ENCODE peak calls at places on chromosomes 11 and 22, in ten cellular contexts. One of them, this sample, is unnamed.

GRCh38 chr22:40202225-40202944 is 24.7 kb downstream of the TNRC6B start:
- DNase-seq in ovary: no peak
- DNase-seq in sigmoid colon: no peak
- DNase-seq in PC-9: no peak
- DNase-seq in AG09309: no peak
- DNase-seq in Peyer's patch: no peak
- DNase-seq in spleen: no peak
- DNase-seq in WTC11: no peak
- DNase-seq in heart right ventricle: no peak
- DNase-seq in left ventricle myocardium inferior: no peak
- DNase-seq in this sample: no peak

GRCh38 chr11:7449841-7450214 is 35.5 kb upstream of the OLFML1 start:
- DNase-seq in ovary: no peak
- DNase-seq in heart right ventricle: no peak
- DNase-seq in left ventricle myocardium inferior: no peak
- DNase-seq in Peyer's patch: no peak
- DNase-seq in WTC11: no peak
- DNase-seq in AG09309: no peak
- DNase-seq in PC-9: no peak
- DNase-seq in spleen: no peak
- DNase-seq in sigmoid colon: no peak
- DNase-seq in this sample: no peak

GRCh38 chr22:37206118-37206840 is 6.0 kb downstream of the SSTR3 start:
- DNase-seq in heart right ventricle: no peak
- DNase-seq in Peyer's patch: peak
- DNase-seq in spleen: peak
- DNase-seq in PC-9: no peak
- DNase-seq in sigmoid colon: peak
- DNase-seq in ovary: no peak
- DNase-seq in left ventricle myocardium inferior: no peak
- DNase-seq in AG09309: no peak
- DNase-seq in WTC11: no peak
- DNase-seq in this sample: peak

GRCh38 chr22:23781533-23781932 is 5.2 kb upstream of the SMARCB1 start:
- DNase-seq in PC-9: peak
- DNase-seq in spleen: no peak
- DNase-seq in ovary: no peak
- DNase-seq in heart right ventricle: no peak
- DNase-seq in Peyer's patch: no peak
- DNase-seq in WTC11: no peak
- DNase-seq in left ventricle myocardium inferior: no peak
- DNase-seq in AG09309: no peak
- DNase-seq in sigmoid colon: no peak
- DNase-seq in this sample: no peak

GRCh38 chr22:44407404-44408226 is 90.4 kb downstream of the RTL6 start:
- DNase-seq in PC-9: no peak
- DNase-seq in ovary: no peak
- DNase-seq in left ventricle myocardium inferior: peak
- DNase-seq in spleen: peak
- DNase-seq in WTC11: no peak
- DNase-seq in AG09309: no peak
- DNase-seq in heart right ventricle: no peak
- DNase-seq in Peyer's patch: peak
- DNase-seq in sigmoid colon: peak
- DNase-seq in this sample: peak

GRCh38 chr11:8217926-8218325 is 45.8 kb downstream of the LMO1 start:
- DNase-seq in spleen: no peak
- DNase-seq in AG09309: no peak
- DNase-seq in PC-9: no peak
- DNase-seq in Peyer's patch: no peak
- DNase-seq in ovary: no peak
- DNase-seq in WTC11: no peak
- DNase-seq in left ventricle myocardium inferior: no peak
- DNase-seq in heart right ventricle: no peak
- DNase-seq in sigmoid colon: no peak
- DNase-seq in this sample: peak

GRCh38 chr22:41469218-41469851 is 418 bp downstream of the ACO2 start:
- DNase-seq in left ventricle myocardium inferior: peak
- DNase-seq in WTC11: peak
- DNase-seq in PC-9: no peak
- DNase-seq in AG09309: no peak
- DNase-seq in sigmoid colon: peak
- DNase-seq in Peyer's patch: no peak
- DNase-seq in heart right ventricle: peak
- DNase-seq in ovary: no peak
- DNase-seq in spleen: no peak
- DNase-seq in this sample: no peak

GRCh38 chr11:8934735-8935478 is 2.2 kb upstream of the C11orf16 start:
- DNase-seq in left ventricle myocardium inferior: no peak
- DNase-seq in spleen: no peak
- DNase-seq in Peyer's patch: no peak
- DNase-seq in sigmoid colon: no peak
- DNase-seq in ovary: no peak
- DNase-seq in WTC11: no peak
- DNase-seq in AG09309: peak
- DNase-seq in heart right ventricle: no peak
- DNase-seq in PC-9: peak
- DNase-seq in this sample: no peak

GRCh38 chr11:61861634-61862033 is 29.7 kb downstream of the FADS3 start:
- DNase-seq in PC-9: no peak
- DNase-seq in sigmoid colon: no peak
- DNase-seq in ovary: no peak
- DNase-seq in AG09309: no peak
- DNase-seq in Peyer's patch: no peak
- DNase-seq in WTC11: no peak
- DNase-seq in heart right ventricle: peak
- DNase-seq in left ventricle myocardium inferior: peak
- DNase-seq in spleen: no peak
- DNase-seq in this sample: no peak

GRCh38 chr22:22343603-22344276 is 99.2 kb downstream of the VPREB1 start:
- DNase-seq in spleen: no peak
- DNase-seq in left ventricle myocardium inferior: no peak
- DNase-seq in Peyer's patch: no peak
- DNase-seq in AG09309: no peak
- DNase-seq in WTC11: no peak
- DNase-seq in sigmoid colon: no peak
- DNase-seq in heart right ventricle: no peak
- DNase-seq in PC-9: no peak
- DNase-seq in ovary: no peak
- DNase-seq in this sample: no peak

GRCh38 chr11:41307371-41308080 is 151.9 kb downstream of the LRRC4C start:
- DNase-seq in AG09309: no peak
- DNase-seq in spleen: no peak
- DNase-seq in PC-9: no peak
- DNase-seq in ovary: no peak
- DNase-seq in Peyer's patch: no peak
- DNase-seq in heart right ventricle: no peak
- DNase-seq in WTC11: no peak
- DNase-seq in sigmoid colon: no peak
- DNase-seq in left ventricle myocardium inferior: no peak
- DNase-seq in this sample: no peak

GRCh38 chr22:47171441-47172221 is 409.2 kb downstream of the TBC1D22A start:
- DNase-seq in PC-9: no peak
- DNase-seq in heart right ventricle: peak
- DNase-seq in sigmoid colon: peak
- DNase-seq in AG09309: no peak
- DNase-seq in left ventricle myocardium inferior: no peak
- DNase-seq in WTC11: peak
- DNase-seq in spleen: peak
- DNase-seq in ovary: peak
- DNase-seq in Peyer's patch: peak
- DNase-seq in this sample: peak
- TF ChIP-seq CTCF in PC-9: no peak
- TF ChIP-seq CTCF in heart right ventricle: no peak
- TF ChIP-seq CTCF in sigmoid colon: no peak
- TF ChIP-seq CTCF in AG09309: no peak
- TF ChIP-seq CTCF in left ventricle myocardium inferior: no peak
- TF ChIP-seq CTCF in WTC11: no peak
- TF ChIP-seq CTCF in spleen: no peak
- TF ChIP-seq CTCF in ovary: no peak
- TF ChIP-seq CTCF in Peyer's patch: no peak
- TF ChIP-seq CTCF in this sample: no peak

DNA sequence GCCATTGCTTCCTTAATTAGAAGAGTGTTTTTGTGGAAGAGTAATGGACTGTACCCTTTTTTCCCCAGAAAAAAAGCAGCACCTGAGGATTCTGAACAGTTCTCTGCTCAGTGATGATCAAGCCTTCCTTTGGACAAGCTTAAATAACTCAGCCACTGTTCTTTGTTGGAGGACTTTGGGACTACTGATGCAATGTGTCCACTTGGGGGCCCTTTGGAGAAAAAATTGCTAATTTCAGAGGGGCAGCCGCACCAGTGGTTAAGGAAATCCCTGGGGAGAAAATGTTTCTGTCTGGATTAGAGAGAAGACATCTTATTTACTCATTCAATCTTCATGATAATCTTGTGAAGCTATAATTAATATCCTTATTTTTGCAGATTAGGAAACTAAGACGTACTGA is 5.3 kb upstream of the KMT2A start:
- DNase-seq in spleen: no peak
- DNase-seq in ovary: no peak
- DNase-seq in WTC11: no peak
- DNase-seq in heart right ventricle: no peak
- DNase-seq in left ventricle myocardium inferior: no peak
- DNase-seq in Peyer's patch: no peak
- DNase-seq in AG09309: no peak
- DNase-seq in sigmoid colon: no peak
- DNase-seq in PC-9: no peak
- DNase-seq in this sample: no peak
- TF ChIP-seq CTCF in spleen: no peak
- TF ChIP-seq CTCF in ovary: no peak
- TF ChIP-seq CTCF in WTC11: no peak
- TF ChIP-seq CTCF in heart right ventricle: no peak
- TF ChIP-seq CTCF in left ventricle myocardium inferior: no peak
- TF ChIP-seq CTCF in Peyer's patch: no peak
- TF ChIP-seq CTCF in AG09309: no peak
- TF ChIP-seq CTCF in sigmoid colon: no peak
- TF ChIP-seq CTCF in PC-9: no peak
- TF ChIP-seq CTCF in this sample: no peak

GRCh38 chr11:123494195-123495050 is 64.4 kb downstream of the GRAMD1B start:
- DNase-seq in heart right ventricle: no peak
- DNase-seq in WTC11: no peak
- DNase-seq in PC-9: no peak
- DNase-seq in sigmoid colon: no peak
- DNase-seq in AG09309: no peak
- DNase-seq in left ventricle myocardium inferior: no peak
- DNase-seq in ovary: no peak
- DNase-seq in spleen: no peak
- DNase-seq in Peyer's patch: no peak
- DNase-seq in this sample: no peak

GRCh38 chr11:123487157-123487744 is 57.2 kb downstream of the GRAMD1B start:
- DNase-seq in left ventricle myocardium inferior: no peak
- DNase-seq in AG09309: no peak
- DNase-seq in ovary: no peak
- DNase-seq in heart right ventricle: no peak
- DNase-seq in Peyer's patch: no peak
- DNase-seq in WTC11: no peak
- DNase-seq in spleen: no peak
- DNase-seq in sigmoid colon: no peak
- DNase-seq in PC-9: no peak
- DNase-seq in this sample: no peak

GRCh38 chr11:123491241-123491640 is 61.2 kb downstream of the GRAMD1B start:
- DNase-seq in ovary: no peak
- DNase-seq in sigmoid colon: no peak
- DNase-seq in AG09309: no peak
- DNase-seq in heart right ventricle: no peak
- DNase-seq in spleen: no peak
- DNase-seq in WTC11: no peak
- DNase-seq in left ventricle myocardium inferior: no peak
- DNase-seq in PC-9: no peak
- DNase-seq in Peyer's patch: no peak
- DNase-seq in this sample: no peak

GRCh38 chr11:123493393-123494063 is 63.5 kb downstream of the GRAMD1B start:
- DNase-seq in PC-9: no peak
- DNase-seq in AG09309: no peak
- DNase-seq in Peyer's patch: no peak
- DNase-seq in heart right ventricle: no peak
- DNase-seq in sigmoid colon: no peak
- DNase-seq in ovary: no peak
- DNase-seq in spleen: no peak
- DNase-seq in WTC11: no peak
- DNase-seq in left ventricle myocardium inferior: no peak
- DNase-seq in this sample: no peak

GRCh38 chr11:123490527-123490926 is 60.5 kb downstream of the GRAMD1B start:
- DNase-seq in ovary: no peak
- DNase-seq in heart right ventricle: no peak
- DNase-seq in sigmoid colon: no peak
- DNase-seq in AG09309: no peak
- DNase-seq in Peyer's patch: no peak
- DNase-seq in PC-9: no peak
- DNase-seq in spleen: no peak
- DNase-seq in WTC11: no peak
- DNase-seq in left ventricle myocardium inferior: no peak
- DNase-seq in this sample: no peak
- TF ChIP-seq CTCF in ovary: no peak
- TF ChIP-seq CTCF in heart right ventricle: no peak
- TF ChIP-seq CTCF in sigmoid colon: no peak
- TF ChIP-seq CTCF in AG09309: no peak
- TF ChIP-seq CTCF in Peyer's patch: no peak
- TF ChIP-seq CTCF in PC-9: no peak
- TF ChIP-seq CTCF in spleen: no peak
- TF ChIP-seq CTCF in WTC11: no peak
- TF ChIP-seq CTCF in left ventricle myocardium inferior: no peak
- TF ChIP-seq CTCF in this sample: no peak

GRCh38 chr11:2893021-2893528 is 7.5 kb upstream of the CDKN1C start:
- DNase-seq in sigmoid colon: no peak
- DNase-seq in spleen: no peak
- DNase-seq in left ventricle myocardium inferior: no peak
- DNase-seq in PC-9: no peak
- DNase-seq in AG09309: no peak
- DNase-seq in heart right ventricle: no peak
- DNase-seq in WTC11: no peak
- DNase-seq in Peyer's patch: no peak
- DNase-seq in ovary: no peak
- DNase-seq in this sample: no peak

GRCh38 chr11:2891901-2892214 is 6.3 kb upstream of the CDKN1C start:
- DNase-seq in left ventricle myocardium inferior: peak
- DNase-seq in heart right ventricle: peak
- DNase-seq in sigmoid colon: no peak
- DNase-seq in ovary: peak
- DNase-seq in Peyer's patch: no peak
- DNase-seq in spleen: no peak
- DNase-seq in PC-9: no peak
- DNase-seq in AG09309: no peak
- DNase-seq in WTC11: no peak
- DNase-seq in this sample: no peak

GRCh38 chr11:2893935-2894334 is 8.4 kb upstream of the CDKN1C start:
- DNase-seq in heart right ventricle: no peak
- DNase-seq in WTC11: no peak
- DNase-seq in PC-9: no peak
- DNase-seq in AG09309: no peak
- DNase-seq in ovary: no peak
- DNase-seq in spleen: no peak
- DNase-seq in sigmoid colon: no peak
- DNase-seq in left ventricle myocardium inferior: no peak
- DNase-seq in Peyer's patch: no peak
- DNase-seq in this sample: no peak

GRCh38 chr11:2891291-2891690 is 5.7 kb upstream of the CDKN1C start:
- DNase-seq in spleen: no peak
- DNase-seq in left ventricle myocardium inferior: no peak
- DNase-seq in WTC11: peak
- DNase-seq in sigmoid colon: no peak
- DNase-seq in Peyer's patch: no peak
- DNase-seq in heart right ventricle: no peak
- DNase-seq in ovary: peak
- DNase-seq in PC-9: no peak
- DNase-seq in AG09309: no peak
- DNase-seq in this sample: no peak

GRCh38 chr11:2892215-2893020 is 6.8 kb upstream of the CDKN1C start:
- DNase-seq in Peyer's patch: peak
- DNase-seq in left ventricle myocardium inferior: peak
- DNase-seq in spleen: peak
- DNase-seq in sigmoid colon: peak
- DNase-seq in WTC11: peak
- DNase-seq in heart right ventricle: peak
- DNase-seq in AG09309: no peak
- DNase-seq in ovary: peak
- DNase-seq in PC-9: peak
- DNase-seq in this sample: no peak
- TF ChIP-seq CTCF in Peyer's patch: peak
- TF ChIP-seq CTCF in left ventricle myocardium inferior: peak
- TF ChIP-seq CTCF in spleen: peak
- TF ChIP-seq CTCF in sigmoid colon: peak
- TF ChIP-seq CTCF in WTC11: peak
- TF ChIP-seq CTCF in heart right ventricle: peak
- TF ChIP-seq CTCF in AG09309: peak
- TF ChIP-seq CTCF in ovary: peak
- TF ChIP-seq CTCF in PC-9: peak
- TF ChIP-seq CTCF in this sample: peak

This sample was measured in chondrocyte.